ENCODE peak calls at places on chromosomes 6 and 20, in seven cellular contexts. M, W, L, N, A, C and F are unnamed samples.

GRCh38 chr6:118864330-118865166 is 29.4 kb upstream of the ASF1A start:
- DNase-seq in M (no peak), A (no peak), C (no peak), L (no peak), N (no peak), W (no peak), F (no peak)

GRCh38 chr6:67433124-67433523 is 1202.0 kb upstream of the ADGRB3 start:
- DNase-seq in M (no peak), W (no peak), L (no peak), N (no peak), C (no peak), A (no peak), F (peak)

GRCh38 chr20:20894280-20894679 is 181.8 kb upstream of the RALGAPA2 start:
- DNase-seq in W (no peak), L (no peak), C (no peak), N (no peak), A (no peak), M (no peak), F (no peak)

GRCh38 chr20:3115190-3116107 is 30.9 kb upstream of the AVP start:
- DNase-seq in M (peak), L (peak), C (peak), N (peak), A (peak), W (peak), F (peak)

GRCh38 chr6:140850438-140850837 is 1282.3 kb upstream of the GJE1 start:
- DNase-seq in A (no peak), L (no peak), N (no peak), W (no peak), M (peak), C (peak), F (peak)

GRCh38 chr6:25112207-25112874 is 166.8 kb upstream of the CARMIL1 start:
- DNase-seq in W (no peak), L (no peak), A (no peak), C (no peak), M (no peak), N (no peak), F (no peak)

GRCh38 chr6:148514091-148514850 is 171.6 kb downstream of the SASH1 start:
- DNase-seq in A (no peak), W (no peak), C (no peak), M (peak), N (no peak), L (no peak), F (no peak)

GRCh38 chr6:110999634-111000270 is 17.9 kb downstream of the RPF2 start:
- DNase-seq in A (no peak), W (no peak), C (peak), M (peak), N (peak), L (no peak), F (peak)

GRCh38 chr6:47681201-47681990 is 17.0 kb upstream of the ADGRF4 start:
- DNase-seq in A (no peak), N (no peak), L (no peak), W (no peak), C (peak), M (no peak), F (no peak)

GRCh38 chr6:13465734-13466133 is 21.7 kb downstream of the GFOD1 start:
- DNase-seq in N (no peak), M (no peak), W (no peak), L (no peak), C (no peak), A (no peak), F (no peak)

GRCh38 chr20:33673411-33674293 is 576 bp downstream of the NECAB3 start:
- DNase-seq in L (no peak), W (no peak), A (no peak), M (peak), C (no peak), N (no peak), F (peak)

GRCh38 chr20:11993886-11994466 is 76.3 kb downstream of the BTBD3 start:
- DNase-seq in C (no peak), N (peak), W (peak), L (no peak), M (no peak), A (no peak), F (no peak)

GRCh38 chr6:108581237-108581931 is 20.7 kb downstream of the FOXO3 start:
- DNase-seq in W (no peak), L (no peak), C (no peak), N (no peak), A (no peak), M (peak), F (peak)

GRCh38 chr6:20827798-20828197 is 293.5 kb downstream of the CDKAL1 start:
- DNase-seq in C (no peak), W (no peak), L (no peak), A (no peak), M (peak), N (no peak), F (no peak)

GRCh38 chr6:148441454-148441911 is 98.8 kb downstream of the SASH1 start:
- DNase-seq in M (peak), C (peak), A (no peak), W (no peak), N (peak), L (no peak), F (peak)

GRCh38 chr6:134880487-134881190 is 69.3 kb downstream of the ALDH8A1 start:
- DNase-seq in L (no peak), A (no peak), C (no peak), N (no peak), M (no peak), W (no peak), F (no peak)

GRCh38 chr6:8084586-8084985 is 17.8 kb downstream of the EEF1E1 start:
- DNase-seq in C (no peak), M (no peak), N (peak), L (no peak), A (no peak), W (no peak), F (peak)

GRCh38 chr6:158405933-158406332 is 93.7 kb downstream of the TULP4 start:
- DNase-seq in W (no peak), L (no peak), M (no peak), N (no peak), A (no peak), C (no peak), F (no peak)

GRCh38 chr6:37705239-37706051 is 7.8 kb upstream of the MDGA1 start:
- DNase-seq in L (peak), C (peak), W (peak), N (peak), M (peak), A (peak), F (peak)

GRCh38 chr6:139028658-139029469 is at the start of gene ABRACL:
- DNase-seq in A (peak), W (no peak), L (peak), C (peak), N (peak), M (peak), F (peak)

GRCh38 chr20:34311118-34312023 is 8.2 kb upstream of the AHCY start:
- DNase-seq in L (peak), N (peak), W (peak), C (peak), A (peak), M (no peak), F (peak)

GRCh38 chr6:148431413-148431812 is 88.8 kb downstream of the SASH1 start:
- DNase-seq in W (no peak), M (no peak), L (no peak), A (no peak), C (peak), N (no peak), F (no peak)

GRCh38 chr6:76885861-76886301 is 577.4 kb downstream of the HTR1B start:
- DNase-seq in W (no peak), A (no peak), L (no peak), M (peak), C (no peak), N (no peak), F (peak)

GRCh38 chr6:119166024-119166782 is 87.7 kb upstream of the FAM184A start:
- DNase-seq in M (no peak), N (no peak), A (no peak), W (no peak), C (no peak), L (no peak), F (no peak)

GRCh38 chr6:7050911-7051779 is 56.6 kb upstream of the RREB1 start:
- DNase-seq in N (peak), W (peak), L (peak), C (peak), A (peak), M (peak), F (peak)

GRCh38 chr6:33993091-33993490 is 152.8 kb downstream of the GRM4 start:
- DNase-seq in N (no peak), A (peak), L (no peak), M (no peak), C (no peak), W (no peak), F (no peak)

GRCh38 chr20:5786930-5787826 is 37.0 kb downstream of the SHLD1 start:
- DNase-seq in N (no peak), A (no peak), L (no peak), C (no peak), M (peak), W (no peak), F (peak)

GRCh38 chr6:36692220-36692619 is 5.4 kb upstream of the RAB44 start:
- DNase-seq in A (no peak), W (no peak), M (no peak), L (no peak), C (no peak), N (no peak), F (no peak)

GRCh38 chr6:135521431-135521830 is 23.9 kb upstream of the AHI1 start:
- DNase-seq in L (no peak), C (peak), W (no peak), M (peak), N (no peak), A (no peak), F (peak)

GRCh38 chr6:1916334-1916985 is 306.7 kb downstream of the FOXC1 start:
- DNase-seq in C (peak), N (peak), M (peak), W (no peak), A (no peak), L (no peak), F (peak)

GRCh38 chr6:7241709-7242645 is 71.0 kb downstream of the SSR1 start:
- DNase-seq in N (no peak), C (no peak), A (no peak), W (no peak), M (peak), L (no peak), F (peak)

DNA sequence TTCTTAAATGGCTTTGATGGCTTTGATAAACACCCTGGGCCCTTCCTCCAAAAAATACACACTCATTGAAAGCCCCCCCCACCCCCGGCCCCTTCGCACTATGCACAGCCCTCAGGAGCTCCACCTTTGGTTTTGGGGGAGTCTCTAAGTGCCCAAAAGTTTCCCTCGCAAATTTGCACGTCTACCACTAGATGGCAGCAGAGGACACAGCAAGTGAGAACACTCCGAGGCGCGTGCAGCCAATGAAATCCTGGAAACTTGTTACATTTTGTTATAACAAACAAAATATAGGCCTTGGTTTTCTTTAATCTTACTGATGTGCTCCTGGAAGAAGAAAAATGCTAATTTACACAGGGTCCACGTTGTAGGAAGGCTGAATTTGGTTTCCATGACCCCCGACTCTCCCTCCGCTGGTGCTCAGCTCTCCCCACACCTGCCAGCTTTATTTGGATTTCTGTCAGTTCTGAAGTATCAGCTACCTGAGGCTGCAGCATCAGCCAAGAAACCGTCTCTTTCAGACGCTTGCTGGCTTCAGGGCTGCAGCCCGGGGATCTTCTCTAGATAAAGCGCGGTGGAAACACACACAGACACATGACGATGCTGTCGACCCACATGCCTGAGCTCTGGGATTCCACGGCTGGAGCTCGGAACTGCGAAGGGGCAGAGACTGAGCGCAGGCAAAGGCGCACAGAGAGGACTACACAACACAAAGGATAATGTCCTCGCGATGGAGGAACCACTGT is 148.3 kb upstream of the RPS6KA2 start:
- DNase-seq in L (peak), M (peak), A (peak), N (peak), C (peak), W (peak), F (peak)
- H3K4ac ChIP-seq in L (no peak), M (no peak), A (no peak), N (no peak), C (no peak), W (no peak), F (no peak)

GRCh38 chr20:43007525-43007924 is 182.2 kb downstream of the PTPRT start:
- DNase-seq in L (no peak), C (no peak), W (no peak), N (no peak), A (no peak), M (no peak), F (no peak)
- H2AK5ac ChIP-seq in L (no peak), C (no peak), W (no peak), N (no peak), A (no peak), M (no peak), F (no peak)

GRCh38 chr6:85136310-85136709 is 313.6 kb upstream of the NT5E start:
- DNase-seq in N (no peak), C (no peak), W (no peak), L (no peak), A (no peak), M (no peak), F (no peak)

GRCh38 chr6:85129881-85130280 is 320.0 kb upstream of the NT5E start:
- DNase-seq in N (no peak), W (no peak), C (no peak), M (peak), A (no peak), L (no peak), F (no peak)

GRCh38 chr6:85135376-85136094 is 314.3 kb upstream of the NT5E start:
- DNase-seq in M (no peak), W (no peak), N (no peak), L (no peak), C (peak), A (no peak), F (no peak)

GRCh38 chr6:85130743-85131142 is 319.1 kb upstream of the NT5E start:
- DNase-seq in N (no peak), W (no peak), C (no peak), M (no peak), A (no peak), L (no peak), F (peak)

GRCh38 chr6:85132091-85132490 is 317.8 kb upstream of the NT5E start:
- DNase-seq in L (no peak), A (no peak), C (no peak), N (no peak), M (no peak), W (no peak), F (no peak)
- H3K4ac ChIP-seq in L (no peak), A (no peak), C (no peak), N (no peak), M (no peak), W (no peak), F (no peak)

DNA sequence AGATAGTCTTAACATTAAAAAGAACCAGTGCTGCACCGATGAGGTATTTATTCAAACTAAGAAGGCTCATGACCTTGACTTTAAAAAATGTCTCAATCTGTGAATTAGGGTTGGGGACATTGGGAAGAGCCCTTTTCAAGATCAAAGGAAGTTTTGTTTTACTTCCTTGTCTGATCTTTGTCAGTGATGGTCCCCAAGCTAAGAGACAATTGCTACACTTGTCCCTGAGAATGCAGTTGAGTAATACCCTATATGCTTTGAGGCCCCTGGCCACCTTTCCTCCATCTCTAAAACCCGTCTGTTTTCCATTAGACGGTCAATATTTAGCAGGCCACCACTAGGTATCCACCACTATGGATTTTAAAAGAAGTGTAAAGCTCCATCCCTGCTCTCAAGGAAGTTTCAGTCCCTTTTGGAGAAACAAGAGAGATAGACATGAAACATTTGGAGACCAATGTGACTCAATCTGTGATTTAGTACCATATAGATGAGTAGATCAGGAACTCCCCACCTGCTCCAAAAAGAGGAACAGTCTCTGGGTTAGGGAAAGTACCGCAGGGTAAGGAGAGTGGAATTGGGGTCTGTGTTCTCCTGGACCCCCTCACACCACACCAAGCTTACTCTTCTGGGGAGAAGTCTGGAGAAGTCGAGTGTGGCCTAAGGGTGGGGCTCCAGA is 99.1 kb upstream of the ISM1 start:
- DNase-seq in W (no peak), C (no peak), M (no peak), N (no peak), A (no peak), L (no peak), F (no peak)
- H2AK5ac ChIP-seq in W (no peak), C (no peak), M (no peak), N (no peak), A (no peak), L (no peak), F (no peak)

GRCh38 chr6:39493174-39493573 is 170.7 kb upstream of the KCNK16 start:
- DNase-seq in M (no peak), C (peak), A (no peak), L (no peak), N (peak), W (no peak), F (peak)

GRCh38 chr6:39493717-39494116 is 171.2 kb upstream of the KCNK16 start:
- DNase-seq in W (no peak), M (no peak), C (no peak), N (no peak), L (no peak), A (no peak), F (peak)

GRCh38 chr6:39495023-39495422 is 172.5 kb upstream of the KCNK16 start:
- DNase-seq in L (no peak), W (no peak), M (no peak), A (no peak), N (no peak), C (no peak), F (peak)

GRCh38 chr6:39488255-39488881 is 165.9 kb upstream of the KCNK16 start:
- DNase-seq in A (no peak), N (no peak), W (no peak), L (no peak), C (no peak), M (no peak), F (no peak)

GRCh38 chr6:39490120-39490519 is 167.6 kb upstream of the KCNK16 start:
- DNase-seq in C (peak), L (no peak), A (no peak), W (no peak), M (no peak), N (no peak), F (no peak)
- H3K4ac ChIP-seq in C (no peak), L (no peak), A (no peak), W (no peak), M (no peak), N (no peak), F (no peak)

DNA sequence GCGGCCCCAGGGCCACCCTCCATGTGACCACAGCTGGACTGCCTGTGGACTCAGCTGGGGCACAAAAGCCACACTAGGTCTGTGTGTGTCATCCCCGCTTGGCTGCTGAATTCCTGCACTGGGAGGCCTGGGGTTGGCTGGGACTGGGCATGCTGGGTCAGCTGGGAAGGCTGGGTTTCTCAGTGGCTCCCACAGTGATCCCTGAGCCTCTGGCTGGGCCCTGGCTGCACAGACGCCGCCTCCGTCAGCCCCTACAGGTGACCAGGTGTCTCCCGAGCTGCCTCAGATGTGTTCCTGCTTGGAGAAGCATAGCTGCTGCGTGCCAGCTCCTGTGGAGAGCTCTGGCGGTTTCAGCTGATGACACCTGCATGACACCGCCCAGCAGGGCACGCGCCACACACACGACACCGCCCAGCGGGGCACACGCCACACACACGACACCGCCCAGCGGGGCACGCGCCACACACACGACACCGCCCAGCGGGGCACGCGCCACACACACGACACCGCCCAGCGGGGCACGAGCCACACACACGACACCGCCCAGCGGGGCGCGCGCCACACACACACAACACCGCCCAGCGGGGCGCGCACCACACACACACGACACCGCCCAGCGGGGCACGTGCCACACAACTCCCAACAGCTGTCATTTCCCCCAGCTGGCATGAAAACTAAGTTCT is 88.9 kb downstream of the TAF4 start:
- DNase-seq in C (no peak), M (no peak), L (no peak), N (no peak), W (no peak), A (no peak), F (no peak)
- H2AK5ac ChIP-seq in C (no peak), M (no peak), L (peak), N (no peak), W (no peak), A (no peak), F (no peak)

GRCh38 chr6:126064257-126064993 is 78.1 kb downstream of the TRMT11 start:
- DNase-seq in W (no peak), C (no peak), A (no peak), M (peak), L (no peak), N (no peak), F (peak)
- H3K4ac ChIP-seq in W (no peak), C (no peak), A (no peak), M (no peak), L (no peak), N (peak), F (no peak)

GRCh38 chr6:161536141-161536735 is 262.4 kb upstream of the AGPAT4 start:
- DNase-seq in N (no peak), C (no peak), W (no peak), L (peak), A (no peak), M (no peak), F (no peak)
- H2AK5ac ChIP-seq in N (no peak), C (no peak), W (no peak), L (no peak), A (no peak), M (no peak), F (no peak)

GRCh38 chr6:130896249-130896648 is 69.0 kb downstream of the SMLR1 start:
- DNase-seq in L (no peak), C (no peak), M (no peak), W (no peak), N (no peak), A (no peak), F (no peak)
- H3K4ac ChIP-seq in L (no peak), C (no peak), M (no peak), W (no peak), N (no peak), A (no peak), F (no peak)

GRCh38 chr6:42313941-42314570 is 96.4 kb upstream of the MRPS10 start:
- DNase-seq in W (no peak), L (no peak), M (peak), N (no peak), C (no peak), A (no peak), F (peak)

GRCh38 chr6:42314571-42314950 is 96.9 kb upstream of the MRPS10 start:
- DNase-seq in N (peak), C (no peak), W (no peak), L (no peak), M (no peak), A (no peak), F (no peak)

GRCh38 chr6:42316390-42316970 is 98.8 kb upstream of the MRPS10 start:
- DNase-seq in A (no peak), W (no peak), C (no peak), M (peak), N (peak), L (no peak), F (peak)

GRCh38 chr6:42315991-42316378 is 98.3 kb upstream of the MRPS10 start:
- DNase-seq in C (peak), L (no peak), M (peak), A (no peak), W (peak), N (peak), F (peak)

GRCh38 chr6:42315220-42315990 is 97.7 kb upstream of the MRPS10 start:
- DNase-seq in L (no peak), C (no peak), A (no peak), N (no peak), W (no peak), M (no peak), F (no peak)
- H2AK5ac ChIP-seq in L (no peak), C (peak), A (peak), N (peak), W (no peak), M (peak), F (peak)